ENCODE peak calls at places on chromosomes 12 and 14, in ten cellular contexts. One of them, this sample, is unnamed. For H3K9me3, the result is how much of the 10 kb centered on the place peaks cover.

GRCh38 chr12:12267801-12268200 is 957 bp upstream of the LRP6 start:
- DNase-seq in K562: no peak
- DNase-seq in adrenal gland: no peak
- DNase-seq in psoas muscle: no peak
- DNase-seq in astrocyte: no peak
- DNase-seq in HepG2: no peak
- DNase-seq in heart right ventricle: no peak
- DNase-seq in uterus: no peak
- DNase-seq in CD8-positive, alpha-beta memory T cell: no peak
- DNase-seq in PC-3: peak
- DNase-seq in this sample: no peak

GRCh38 chr12:80218925-80219714 is 119.8 kb downstream of the OTOGL start:
- DNase-seq in K562: no peak
- DNase-seq in adrenal gland: no peak
- DNase-seq in psoas muscle: no peak
- DNase-seq in astrocyte: no peak
- DNase-seq in HepG2: peak
- DNase-seq in heart right ventricle: peak
- DNase-seq in uterus: no peak
- DNase-seq in CD8-positive, alpha-beta memory T cell: no peak
- DNase-seq in PC-3: no peak
- DNase-seq in this sample: no peak

GRCh38 chr12:98373019-98373554 is 142.3 kb upstream of the TMPO start:
- DNase-seq in K562: peak
- DNase-seq in adrenal gland: no peak
- DNase-seq in psoas muscle: no peak
- DNase-seq in astrocyte: peak
- DNase-seq in HepG2: peak
- DNase-seq in heart right ventricle: no peak
- DNase-seq in uterus: no peak
- DNase-seq in CD8-positive, alpha-beta memory T cell: no peak
- DNase-seq in PC-3: peak
- DNase-seq in this sample: no peak

GRCh38 chr12:6535960-6536847 is 1.9 kb downstream of the GAPDH start:
- DNase-seq in K562: peak
- DNase-seq in adrenal gland: no peak
- DNase-seq in psoas muscle: no peak
- DNase-seq in astrocyte: no peak
- DNase-seq in HepG2: peak
- DNase-seq in heart right ventricle: no peak
- DNase-seq in uterus: no peak
- DNase-seq in CD8-positive, alpha-beta memory T cell: no peak
- DNase-seq in PC-3: no peak
- DNase-seq in this sample: no peak

GRCh38 chr12:62686938-62687337 is 220.3 kb downstream of the MON2 start:
- DNase-seq in K562: no peak
- DNase-seq in adrenal gland: no peak
- DNase-seq in psoas muscle: no peak
- DNase-seq in astrocyte: peak
- DNase-seq in HepG2: no peak
- DNase-seq in heart right ventricle: no peak
- DNase-seq in uterus: no peak
- DNase-seq in CD8-positive, alpha-beta memory T cell: no peak
- DNase-seq in PC-3: no peak
- DNase-seq in this sample: no peak

GRCh38 chr12:95547522-95548055 is 3.7 kb downstream of the USP44 start:
- DNase-seq in K562: peak
- DNase-seq in adrenal gland: peak
- DNase-seq in psoas muscle: no peak
- DNase-seq in astrocyte: peak
- DNase-seq in HepG2: no peak
- DNase-seq in heart right ventricle: no peak
- DNase-seq in uterus: peak
- DNase-seq in CD8-positive, alpha-beta memory T cell: no peak
- DNase-seq in PC-3: no peak
- DNase-seq in this sample: no peak

GRCh38 chr12:95220726-95221125 is 3.1 kb downstream of the VEZT start:
- DNase-seq in K562: no peak
- DNase-seq in adrenal gland: no peak
- DNase-seq in psoas muscle: no peak
- DNase-seq in astrocyte: no peak
- DNase-seq in HepG2: no peak
- DNase-seq in heart right ventricle: no peak
- DNase-seq in uterus: no peak
- DNase-seq in CD8-positive, alpha-beta memory T cell: no peak
- DNase-seq in PC-3: peak
- DNase-seq in this sample: no peak

GRCh38 chr14:60965402-60965801 is 15.5 kb downstream of the TRMT5 start:
- DNase-seq in K562: no peak
- DNase-seq in adrenal gland: peak
- DNase-seq in psoas muscle: no peak
- DNase-seq in astrocyte: peak
- DNase-seq in HepG2: no peak
- DNase-seq in heart right ventricle: no peak
- DNase-seq in uterus: no peak
- DNase-seq in CD8-positive, alpha-beta memory T cell: no peak
- DNase-seq in PC-3: peak
- DNase-seq in this sample: no peak

GRCh38 chr12:90858261-90858660 is 96.7 kb downstream of the CCER1 start:
- DNase-seq in K562: no peak
- DNase-seq in adrenal gland: no peak
- DNase-seq in psoas muscle: no peak
- DNase-seq in astrocyte: peak
- DNase-seq in HepG2: peak
- DNase-seq in heart right ventricle: peak
- DNase-seq in uterus: no peak
- DNase-seq in CD8-positive, alpha-beta memory T cell: no peak
- DNase-seq in PC-3: peak
- DNase-seq in this sample: no peak

GRCh38 chr14:70257526-70257925 is 68.8 kb upstream of the SLC8A3 start:
- DNase-seq in K562: peak
- DNase-seq in adrenal gland: no peak
- DNase-seq in psoas muscle: peak
- DNase-seq in astrocyte: no peak
- DNase-seq in HepG2: no peak
- DNase-seq in heart right ventricle: no peak
- DNase-seq in uterus: no peak
- DNase-seq in CD8-positive, alpha-beta memory T cell: no peak
- DNase-seq in PC-3: peak
- DNase-seq in this sample: no peak

GRCh38 chr12:22190969-22191368 is 143.5 kb downstream of the ST8SIA1 start:
- DNase-seq in K562: no peak
- DNase-seq in adrenal gland: no peak
- DNase-seq in psoas muscle: no peak
- DNase-seq in astrocyte: no peak
- DNase-seq in HepG2: no peak
- DNase-seq in heart right ventricle: no peak
- DNase-seq in uterus: no peak
- DNase-seq in CD8-positive, alpha-beta memory T cell: no peak
- DNase-seq in PC-3: no peak
- DNase-seq in this sample: no peak

GRCh38 chr12:24039113-24039525 is 89.6 kb upstream of the SOX5 start:
- DNase-seq in K562: no peak
- DNase-seq in adrenal gland: no peak
- DNase-seq in psoas muscle: no peak
- DNase-seq in astrocyte: peak
- DNase-seq in HepG2: peak
- DNase-seq in heart right ventricle: no peak
- DNase-seq in uterus: no peak
- DNase-seq in CD8-positive, alpha-beta memory T cell: no peak
- DNase-seq in PC-3: peak
- DNase-seq in this sample: no peak

GRCh38 chr12:12202747-12203146 is 64.1 kb downstream of the LRP6 start:
- DNase-seq in K562: no peak
- DNase-seq in adrenal gland: no peak
- DNase-seq in psoas muscle: no peak
- DNase-seq in astrocyte: no peak
- DNase-seq in HepG2: no peak
- DNase-seq in heart right ventricle: no peak
- DNase-seq in uterus: no peak
- DNase-seq in CD8-positive, alpha-beta memory T cell: no peak
- DNase-seq in PC-3: no peak
- DNase-seq in this sample: no peak

GRCh38 chr12:34390846-34391700 is 368.8 kb downstream of the ALG10 start:
- DNase-seq in K562: no peak
- DNase-seq in adrenal gland: no peak
- DNase-seq in psoas muscle: peak
- DNase-seq in astrocyte: no peak
- DNase-seq in HepG2: no peak
- DNase-seq in heart right ventricle: no peak
- DNase-seq in uterus: no peak
- DNase-seq in CD8-positive, alpha-beta memory T cell: no peak
- DNase-seq in PC-3: no peak
- DNase-seq in this sample: peak

GRCh38 chr12:71846322-71846940 is 6.9 kb downstream of the TBC1D15 start:
- DNase-seq in K562: peak
- DNase-seq in adrenal gland: no peak
- DNase-seq in psoas muscle: no peak
- DNase-seq in astrocyte: peak
- DNase-seq in HepG2: peak
- DNase-seq in heart right ventricle: no peak
- DNase-seq in uterus: no peak
- DNase-seq in CD8-positive, alpha-beta memory T cell: no peak
- DNase-seq in PC-3: peak
- DNase-seq in this sample: no peak

GRCh38 chr12:130433411-130433810 is 95.7 kb downstream of the PIWIL1 start:
- DNase-seq in K562: no peak
- DNase-seq in adrenal gland: no peak
- DNase-seq in psoas muscle: no peak
- DNase-seq in astrocyte: no peak
- DNase-seq in HepG2: no peak
- DNase-seq in heart right ventricle: no peak
- DNase-seq in uterus: no peak
- DNase-seq in CD8-positive, alpha-beta memory T cell: no peak
- DNase-seq in PC-3: no peak
- DNase-seq in this sample: no peak
- H3K9me3 ChIP-seq in K562: under half
- H3K9me3 ChIP-seq in adrenal gland: under half
- H3K9me3 ChIP-seq in psoas muscle: under half
- H3K9me3 ChIP-seq in astrocyte: under half
- H3K9me3 ChIP-seq in HepG2: under half
- H3K9me3 ChIP-seq in heart right ventricle: under half
- H3K9me3 ChIP-seq in uterus: under half
- H3K9me3 ChIP-seq in CD8-positive, alpha-beta memory T cell: under half
- H3K9me3 ChIP-seq in PC-3: under half
- H3K9me3 ChIP-seq in this sample: under half

GRCh38 chr12:58033831-58034230 is 92.5 kb downstream of the ATP23 start:
- DNase-seq in K562: no peak
- DNase-seq in adrenal gland: no peak
- DNase-seq in psoas muscle: no peak
- DNase-seq in astrocyte: no peak
- DNase-seq in HepG2: no peak
- DNase-seq in heart right ventricle: no peak
- DNase-seq in uterus: no peak
- DNase-seq in CD8-positive, alpha-beta memory T cell: no peak
- DNase-seq in PC-3: no peak
- DNase-seq in this sample: no peak
- H3K9me3 ChIP-seq in K562: under half
- H3K9me3 ChIP-seq in adrenal gland: under half
- H3K9me3 ChIP-seq in psoas muscle: under half
- H3K9me3 ChIP-seq in astrocyte: under half
- H3K9me3 ChIP-seq in HepG2: under half
- H3K9me3 ChIP-seq in heart right ventricle: under half
- H3K9me3 ChIP-seq in uterus: under half
- H3K9me3 ChIP-seq in CD8-positive, alpha-beta memory T cell: under half
- H3K9me3 ChIP-seq in PC-3: under half
- H3K9me3 ChIP-seq in this sample: under half

DNA sequence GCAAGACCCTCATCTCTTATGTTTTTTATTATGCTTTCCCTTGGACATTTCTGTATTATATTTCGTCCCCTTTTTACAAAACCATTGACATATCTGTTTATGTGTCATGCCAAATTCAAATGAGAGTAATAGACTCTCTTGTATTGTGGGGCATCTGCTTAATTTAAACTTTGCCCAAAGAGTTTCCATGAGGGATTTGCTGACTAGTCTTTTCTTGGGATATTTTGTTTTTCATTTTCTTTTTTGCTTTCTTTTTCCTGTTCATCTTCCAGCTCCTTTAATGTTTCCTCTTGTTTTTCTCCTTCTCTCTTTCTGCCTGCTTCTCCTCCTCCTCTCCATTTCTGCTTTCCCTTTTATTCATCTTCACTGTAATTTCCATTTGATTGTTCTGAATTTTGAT is 13.8 kb upstream of the ZNF26 start:
- DNase-seq in K562: no peak
- DNase-seq in adrenal gland: no peak
- DNase-seq in psoas muscle: no peak
- DNase-seq in astrocyte: no peak
- DNase-seq in HepG2: no peak
- DNase-seq in heart right ventricle: no peak
- DNase-seq in uterus: no peak
- DNase-seq in CD8-positive, alpha-beta memory T cell: no peak
- DNase-seq in PC-3: no peak
- DNase-seq in this sample: no peak
- H3K9me3 ChIP-seq in K562: under half
- H3K9me3 ChIP-seq in adrenal gland: under half
- H3K9me3 ChIP-seq in psoas muscle: under half
- H3K9me3 ChIP-seq in astrocyte: under half
- H3K9me3 ChIP-seq in HepG2: half or more
- H3K9me3 ChIP-seq in heart right ventricle: under half
- H3K9me3 ChIP-seq in uterus: under half
- H3K9me3 ChIP-seq in CD8-positive, alpha-beta memory T cell: under half
- H3K9me3 ChIP-seq in PC-3: under half
- H3K9me3 ChIP-seq in this sample: under half

GRCh38 chr14:53032838-53033390 is 82.1 kb upstream of the FERMT2 start:
- DNase-seq in K562: no peak
- DNase-seq in adrenal gland: no peak
- DNase-seq in psoas muscle: no peak
- DNase-seq in astrocyte: no peak
- DNase-seq in HepG2: peak
- DNase-seq in heart right ventricle: no peak
- DNase-seq in uterus: no peak
- DNase-seq in CD8-positive, alpha-beta memory T cell: no peak
- DNase-seq in PC-3: peak
- DNase-seq in this sample: no peak

GRCh38 chr14:53035336-53035735 is 84.5 kb upstream of the FERMT2 start:
- DNase-seq in K562: no peak
- DNase-seq in adrenal gland: no peak
- DNase-seq in psoas muscle: no peak
- DNase-seq in astrocyte: peak
- DNase-seq in HepG2: no peak
- DNase-seq in heart right ventricle: no peak
- DNase-seq in uterus: no peak
- DNase-seq in CD8-positive, alpha-beta memory T cell: no peak
- DNase-seq in PC-3: no peak
- DNase-seq in this sample: no peak

GRCh38 chr14:53034688-53035087 is 83.8 kb upstream of the FERMT2 start:
- DNase-seq in K562: no peak
- DNase-seq in adrenal gland: no peak
- DNase-seq in psoas muscle: no peak
- DNase-seq in astrocyte: no peak
- DNase-seq in HepG2: no peak
- DNase-seq in heart right ventricle: no peak
- DNase-seq in uterus: no peak
- DNase-seq in CD8-positive, alpha-beta memory T cell: no peak
- DNase-seq in PC-3: no peak
- DNase-seq in this sample: no peak

GRCh38 chr14:53034036-53034435 is 83.2 kb upstream of the FERMT2 start:
- DNase-seq in K562: no peak
- DNase-seq in adrenal gland: no peak
- DNase-seq in psoas muscle: no peak
- DNase-seq in astrocyte: no peak
- DNase-seq in HepG2: no peak
- DNase-seq in heart right ventricle: no peak
- DNase-seq in uterus: no peak
- DNase-seq in CD8-positive, alpha-beta memory T cell: no peak
- DNase-seq in PC-3: no peak
- DNase-seq in this sample: no peak

GRCh38 chr14:53032161-53032803 is 81.4 kb upstream of the FERMT2 start:
- DNase-seq in K562: no peak
- DNase-seq in adrenal gland: peak
- DNase-seq in psoas muscle: no peak
- DNase-seq in astrocyte: peak
- DNase-seq in HepG2: peak
- DNase-seq in heart right ventricle: peak
- DNase-seq in uterus: no peak
- DNase-seq in CD8-positive, alpha-beta memory T cell: no peak
- DNase-seq in PC-3: peak
- DNase-seq in this sample: no peak
- H3K9me3 ChIP-seq in K562: under half
- H3K9me3 ChIP-seq in adrenal gland: under half
- H3K9me3 ChIP-seq in psoas muscle: under half
- H3K9me3 ChIP-seq in astrocyte: under half
- H3K9me3 ChIP-seq in HepG2: under half
- H3K9me3 ChIP-seq in heart right ventricle: under half
- H3K9me3 ChIP-seq in uterus: under half
- H3K9me3 ChIP-seq in CD8-positive, alpha-beta memory T cell: under half
- H3K9me3 ChIP-seq in PC-3: under half
- H3K9me3 ChIP-seq in this sample: under half

This sample was measured in kidney.